ENCODE peak calls at places on chromosome 18, in seven cellular contexts. S is fibroblast of the aortic adventitia; W is stimulated activated CD4-positive, alpha-beta T cell treated with anti-CD3 and anti-CD28 coated beads, Interleukin-1b, Interleukin-23, amount 100 ng/mL, for 4 hours; Q is AG04450; A is A673; O is activated T-cell treated with anti-CD3 and anti-CD28 coated beads for 4 hours; T is substantia nigra. F is an unnamed sample.

GRCh38 chr18:5912491-5912890 is 17.2 kb upstream of the TMEM200C start:
- DNase-seq in S (no peak), W (no peak), Q (no peak), A (no peak), O (no peak), T (no peak), F (no peak)

GRCh38 chr18:64017870-64018269 is 48.0 kb downstream of the SERPINB8 start:
- DNase-seq in S (peak), W (no peak), Q (no peak), A (peak), O (no peak), T (no peak), F (no peak)

GRCh38 chr18:24176727-24177416 is 38.0 kb downstream of the CABYR start:
- DNase-seq in S (peak), W (peak), Q (peak), A (peak), O (peak), T (peak), F (peak)

GRCh38 chr18:11119550-11119949 is 29.8 kb downstream of the PIEZO2 start:
- DNase-seq in S (peak), W (no peak), Q (no peak), A (no peak), O (no peak), T (no peak), F (no peak)

GRCh38 chr18:35491689-35492077 is 6.1 kb downstream of the INO80C start:
- DNase-seq in S (no peak), W (no peak), Q (no peak), A (peak), O (no peak), T (no peak), F (no peak)

GRCh38 chr18:24168496-24168895 is 29.6 kb downstream of the CABYR start:
- DNase-seq in S (no peak), W (no peak), Q (no peak), A (no peak), O (no peak), T (no peak), F (no peak)

GRCh38 chr18:58511306-58511705 is 117.6 kb downstream of the ALPK2 start:
- DNase-seq in S (no peak), W (no peak), Q (no peak), A (no peak), O (no peak), T (no peak), F (no peak)

GRCh38 chr18:74303936-74304335 is 11.7 kb upstream of the C18orf63 start:
- DNase-seq in S (peak), W (no peak), Q (no peak), A (no peak), O (no peak), T (no peak), F (no peak)

GRCh38 chr18:33051397-33051796 is 278.6 kb upstream of the KLHL14 start:
- DNase-seq in S (no peak), W (no peak), Q (no peak), A (peak), O (no peak), T (no peak), F (no peak)

GRCh38 chr18:45174755-45175154 is 440.5 kb upstream of the SLC14A2 start:
- DNase-seq in S (no peak), W (no peak), Q (no peak), A (no peak), O (no peak), T (no peak), F (no peak)

GRCh38 chr18:48832961-48833700 is 117.6 kb downstream of the SMAD7 start:
- DNase-seq in S (peak), W (no peak), Q (no peak), A (no peak), O (no peak), T (no peak), F (no peak)

GRCh38 chr18:76839395-76839794 is 17.0 kb downstream of the ZNF236 start:
- DNase-seq in S (peak), W (no peak), Q (no peak), A (no peak), O (no peak), T (no peak), F (no peak)

GRCh38 chr18:57793630-57793986 is 9.5 kb downstream of the ATP8B1 start:
- DNase-seq in S (no peak), W (no peak), Q (no peak), A (no peak), O (no peak), T (no peak), F (no peak)

GRCh38 chr18:77651441-77651840 is 401.8 kb downstream of the GALR1 start:
- DNase-seq in S (no peak), W (no peak), Q (no peak), A (no peak), O (no peak), T (no peak), F (no peak)

GRCh38 chr18:32760391-32760790 is 12.4 kb downstream of the KLHL14 start:
- DNase-seq in S (no peak), W (no peak), Q (no peak), A (no peak), O (no peak), T (no peak), F (no peak)

GRCh38 chr18:79608069-79608468 is 71.5 kb upstream of the CTDP1 start:
- DNase-seq in S (no peak), W (no peak), Q (no peak), A (no peak), O (no peak), T (no peak), F (no peak)

GRCh38 chr18:43514747-43515146 is 237.5 kb upstream of the SYT4 start:
- DNase-seq in S (no peak), W (no peak), Q (no peak), A (no peak), O (no peak), T (no peak), F (no peak)

GRCh38 chr18:9987355-9987754 is 73.5 kb downstream of the VAPA start:
- DNase-seq in S (peak), W (no peak), Q (no peak), A (no peak), O (no peak), T (no peak), F (no peak)

GRCh38 chr18:70499218-70499691 is 210.4 kb downstream of the SOCS6 start:
- DNase-seq in S (no peak), W (no peak), Q (no peak), A (peak), O (no peak), T (no peak), F (no peak)

GRCh38 chr18:27005589-27005988 is 140.1 kb upstream of the AQP4 start:
- DNase-seq in S (peak), W (no peak), Q (no peak), A (peak), O (no peak), T (no peak), F (no peak)

GRCh38 chr18:11840493-11840892 is 10.7 kb upstream of the CHMP1B start:
- DNase-seq in S (no peak), W (no peak), Q (no peak), A (no peak), O (no peak), T (no peak), F (no peak)

GRCh38 chr18:70431203-70431624 is 142.4 kb downstream of the SOCS6 start:
- DNase-seq in S (peak), W (no peak), Q (peak), A (no peak), O (no peak), T (no peak), F (no peak)

GRCh38 chr18:44835555-44836156 is 155.0 kb downstream of the SETBP1 start:
- DNase-seq in S (peak), W (no peak), Q (no peak), A (no peak), O (no peak), T (no peak), F (peak)

GRCh38 chr18:10530852-10531251 is 5.0 kb downstream of the NAPG start:
- DNase-seq in S (peak), W (peak), Q (no peak), A (no peak), O (peak), T (no peak), F (no peak)

GRCh38 chr18:74337912-74338309 is 22.3 kb downstream of the C18orf63 start:
- DNase-seq in S (no peak), W (no peak), Q (no peak), A (no peak), O (no peak), T (no peak), F (no peak)

GRCh38 chr18:11259421-11259820 is 110.1 kb upstream of the PIEZO2 start:
- DNase-seq in S (no peak), W (no peak), Q (no peak), A (no peak), O (no peak), T (no peak), F (no peak)

GRCh38 chr18:6781179-6781714 is 51.7 kb downstream of the ARHGAP28 start:
- DNase-seq in S (no peak), W (no peak), Q (no peak), A (no peak), O (no peak), T (no peak), F (no peak)

GRCh38 chr18:48803951-48804855 is 146.6 kb downstream of the SMAD7 start:
- DNase-seq in S (no peak), W (no peak), Q (no peak), A (no peak), O (no peak), T (no peak), F (no peak)

GRCh38 chr18:7488571-7488970 is 78.5 kb upstream of the PTPRM start:
- DNase-seq in S (no peak), W (no peak), Q (no peak), A (no peak), O (no peak), T (no peak), F (no peak)

GRCh38 chr18:75582406-75582821 is 154.9 kb upstream of the SMIM21 start:
- DNase-seq in S (peak), W (no peak), Q (peak), A (no peak), O (no peak), T (no peak), F (no peak)

GRCh38 chr18:10234912-10235439 is 219.5 kb upstream of the APCDD1 start:
- DNase-seq in S (peak), W (no peak), Q (peak), A (no peak), O (no peak), T (no peak), F (no peak)

GRCh38 chr18:48800877-48801727 is 149.7 kb downstream of the SMAD7 start:
- DNase-seq in S (peak), W (no peak), Q (no peak), A (no peak), O (no peak), T (no peak), F (no peak)

GRCh38 chr18:49728542-49728941 is 84.8 kb downstream of the ACAA2 start:
- DNase-seq in S (peak), W (no peak), Q (no peak), A (peak), O (no peak), T (no peak), F (no peak)

GRCh38 chr18:50788284-50788683 is 31.5 kb downstream of the MRO start:
- DNase-seq in S (no peak), W (no peak), Q (no peak), A (no peak), O (no peak), T (no peak), F (no peak)

GRCh38 chr18:70036771-70037452 is 89.2 kb upstream of the CD226 start:
- DNase-seq in S (no peak), W (no peak), Q (no peak), A (no peak), O (no peak), T (peak), F (no peak)

GRCh38 chr18:57542126-57542525 is 44.4 kb downstream of the FECH start:
- DNase-seq in S (peak), W (no peak), Q (peak), A (no peak), O (no peak), T (no peak), F (no peak)

GRCh38 chr18:55339990-55340389 is 248.0 kb downstream of the TCF4 start:
- DNase-seq in S (no peak), W (no peak), Q (no peak), A (no peak), O (no peak), T (no peak), F (no peak)

GRCh38 chr18:25737710-25738251 is 352.6 kb downstream of the SS18 start:
- DNase-seq in S (peak), W (no peak), Q (peak), A (no peak), O (no peak), T (no peak), F (no peak)

F was measured in NT2/D1.